ENCODE peak calls at places on chromosomes 1 and 21, in seven cellular contexts. One of them, this sample, is unnamed. For H3K4me1, the result is how much of the 10 kb centered on the place peaks cover.

GRCh38 chr21:28521932-28522826 is 470.5 kb downstream of the LTN1 start:
- DNase-seq in spleen: no peak
- DNase-seq in neural progenitor cell: peak
- DNase-seq in psoas muscle: no peak
- DNase-seq in upper lobe of left lung: no peak
- DNase-seq in A549: no peak
- DNase-seq in tibial artery: no peak
- DNase-seq in this sample: no peak

GRCh38 chr1:151858030-151858746 is 4.7 kb upstream of the THEM5 start:
- DNase-seq in spleen: no peak
- DNase-seq in neural progenitor cell: no peak
- DNase-seq in psoas muscle: no peak
- DNase-seq in upper lobe of left lung: no peak
- DNase-seq in A549: no peak
- DNase-seq in tibial artery: no peak
- DNase-seq in this sample: no peak

GRCh38 chr1:24364975-24365678 is 46.0 kb downstream of the GRHL3 start:
- DNase-seq in spleen: no peak
- DNase-seq in neural progenitor cell: no peak
- DNase-seq in psoas muscle: peak
- DNase-seq in upper lobe of left lung: no peak
- DNase-seq in A549: peak
- DNase-seq in tibial artery: peak
- DNase-seq in this sample: no peak

GRCh38 chr1:172466795-172467407 is 23.0 kb upstream of the PIGC start:
- DNase-seq in spleen: no peak
- DNase-seq in neural progenitor cell: no peak
- DNase-seq in psoas muscle: no peak
- DNase-seq in upper lobe of left lung: no peak
- DNase-seq in A549: no peak
- DNase-seq in tibial artery: no peak
- DNase-seq in this sample: no peak

GRCh38 chr1:218779341-218779831 is 394.3 kb upstream of the LYPLAL1 start:
- DNase-seq in spleen: no peak
- DNase-seq in neural progenitor cell: no peak
- DNase-seq in psoas muscle: no peak
- DNase-seq in upper lobe of left lung: no peak
- DNase-seq in A549: no peak
- DNase-seq in tibial artery: no peak
- DNase-seq in this sample: no peak

GRCh38 chr1:170556910-170557309 is 24.9 kb downstream of the GORAB start:
- DNase-seq in spleen: no peak
- DNase-seq in neural progenitor cell: no peak
- DNase-seq in psoas muscle: no peak
- DNase-seq in upper lobe of left lung: no peak
- DNase-seq in A549: no peak
- DNase-seq in tibial artery: no peak
- DNase-seq in this sample: no peak

GRCh38 chr1:172322219-172323061 is 98.0 kb upstream of the C1orf105 start:
- DNase-seq in spleen: no peak
- DNase-seq in neural progenitor cell: no peak
- DNase-seq in psoas muscle: peak
- DNase-seq in upper lobe of left lung: peak
- DNase-seq in A549: peak
- DNase-seq in tibial artery: peak
- DNase-seq in this sample: no peak

GRCh38 chr21:44778983-44779382 is 22.6 kb downstream of the UBE2G2 start:
- DNase-seq in spleen: no peak
- DNase-seq in neural progenitor cell: no peak
- DNase-seq in psoas muscle: no peak
- DNase-seq in upper lobe of left lung: no peak
- DNase-seq in A549: no peak
- DNase-seq in tibial artery: no peak
- DNase-seq in this sample: no peak

GRCh38 chr21:29235714-29236197 is 63.0 kb upstream of the BACH1 start:
- DNase-seq in spleen: no peak
- DNase-seq in neural progenitor cell: no peak
- DNase-seq in psoas muscle: no peak
- DNase-seq in upper lobe of left lung: no peak
- DNase-seq in A549: no peak
- DNase-seq in tibial artery: no peak
- DNase-seq in this sample: no peak

GRCh38 chr21:37071561-37072238 is 1.2 kb downstream of the PIGP start:
- DNase-seq in spleen: no peak
- DNase-seq in neural progenitor cell: peak
- DNase-seq in psoas muscle: peak
- DNase-seq in upper lobe of left lung: peak
- DNase-seq in A549: peak
- DNase-seq in tibial artery: peak
- DNase-seq in this sample: peak

GRCh38 chr1:12356004-12356890 is 126.4 kb downstream of the VPS13D start:
- DNase-seq in spleen: no peak
- DNase-seq in neural progenitor cell: no peak
- DNase-seq in psoas muscle: no peak
- DNase-seq in upper lobe of left lung: no peak
- DNase-seq in A549: peak
- DNase-seq in tibial artery: no peak
- DNase-seq in this sample: no peak

GRCh38 chr1:245059806-245060424 is 94.9 kb upstream of the KIF26B start:
- DNase-seq in spleen: no peak
- DNase-seq in neural progenitor cell: no peak
- DNase-seq in psoas muscle: no peak
- DNase-seq in upper lobe of left lung: no peak
- DNase-seq in A549: no peak
- DNase-seq in tibial artery: no peak
- DNase-seq in this sample: no peak

GRCh38 chr1:184986250-184986649 is 11.9 kb upstream of the NIBAN1 start:
- DNase-seq in spleen: no peak
- DNase-seq in neural progenitor cell: no peak
- DNase-seq in psoas muscle: no peak
- DNase-seq in upper lobe of left lung: no peak
- DNase-seq in A549: no peak
- DNase-seq in tibial artery: no peak
- DNase-seq in this sample: no peak

GRCh38 chr1:180889325-180889724 is 23.4 kb upstream of the KIAA1614 start:
- DNase-seq in spleen: no peak
- DNase-seq in neural progenitor cell: no peak
- DNase-seq in psoas muscle: no peak
- DNase-seq in upper lobe of left lung: no peak
- DNase-seq in A549: no peak
- DNase-seq in tibial artery: no peak
- DNase-seq in this sample: no peak

GRCh38 chr1:90400121-90400520 is 317.0 kb downstream of the BARHL2 start:
- DNase-seq in spleen: no peak
- DNase-seq in neural progenitor cell: no peak
- DNase-seq in psoas muscle: no peak
- DNase-seq in upper lobe of left lung: no peak
- DNase-seq in A549: no peak
- DNase-seq in tibial artery: no peak
- DNase-seq in this sample: no peak

GRCh38 chr1:115229016-115229415 is 109.0 kb downstream of the NGF start:
- DNase-seq in spleen: no peak
- DNase-seq in neural progenitor cell: no peak
- DNase-seq in psoas muscle: no peak
- DNase-seq in upper lobe of left lung: no peak
- DNase-seq in A549: no peak
- DNase-seq in tibial artery: no peak
- DNase-seq in this sample: no peak

GRCh38 chr1:174152424-174152823 is 6.9 kb upstream of the RABGAP1L start:
- DNase-seq in spleen: no peak
- DNase-seq in neural progenitor cell: no peak
- DNase-seq in psoas muscle: no peak
- DNase-seq in upper lobe of left lung: no peak
- DNase-seq in A549: no peak
- DNase-seq in tibial artery: no peak
- DNase-seq in this sample: no peak

GRCh38 chr21:41283211-41283818 is 33.3 kb upstream of the FAM3B start:
- DNase-seq in spleen: no peak
- DNase-seq in neural progenitor cell: peak
- DNase-seq in psoas muscle: no peak
- DNase-seq in upper lobe of left lung: peak
- DNase-seq in A549: peak
- DNase-seq in tibial artery: no peak
- DNase-seq in this sample: no peak

GRCh38 chr1:205262706-205263105 is 35.0 kb downstream of the TMCC2 start:
- DNase-seq in spleen: no peak
- DNase-seq in neural progenitor cell: no peak
- DNase-seq in psoas muscle: no peak
- DNase-seq in upper lobe of left lung: no peak
- DNase-seq in A549: no peak
- DNase-seq in tibial artery: no peak
- DNase-seq in this sample: no peak

GRCh38 chr1:230972855-230973271 is 5.8 kb downstream of the TTC13 start:
- DNase-seq in spleen: no peak
- DNase-seq in neural progenitor cell: no peak
- DNase-seq in psoas muscle: no peak
- DNase-seq in upper lobe of left lung: peak
- DNase-seq in A549: no peak
- DNase-seq in tibial artery: no peak
- DNase-seq in this sample: no peak

GRCh38 chr1:16443975-16444745 is 3.6 kb downstream of the NECAP2 start:
- DNase-seq in spleen: peak
- DNase-seq in neural progenitor cell: no peak
- DNase-seq in psoas muscle: no peak
- DNase-seq in upper lobe of left lung: peak
- DNase-seq in A549: no peak
- DNase-seq in tibial artery: peak
- DNase-seq in this sample: no peak
- TF ChIP-seq CTCF in spleen: no peak
- TF ChIP-seq CTCF in neural progenitor cell: no peak
- TF ChIP-seq CTCF in psoas muscle: no peak
- TF ChIP-seq CTCF in upper lobe of left lung: no peak
- TF ChIP-seq CTCF in A549: no peak
- TF ChIP-seq CTCF in tibial artery: no peak
- TF ChIP-seq CTCF in this sample: no peak

GRCh38 chr1:25432749-25433388 is 2.2 kb downstream of the MACO1 start:
- DNase-seq in spleen: no peak
- DNase-seq in neural progenitor cell: no peak
- DNase-seq in psoas muscle: no peak
- DNase-seq in upper lobe of left lung: no peak
- DNase-seq in A549: no peak
- DNase-seq in tibial artery: no peak
- DNase-seq in this sample: no peak
- H3K4me1 ChIP-seq in spleen: half or more
- H3K4me1 ChIP-seq in neural progenitor cell: under half
- H3K4me1 ChIP-seq in psoas muscle: half or more
- H3K4me1 ChIP-seq in upper lobe of left lung: half or more
- H3K4me1 ChIP-seq in A549: under half
- H3K4me1 ChIP-seq in tibial artery: under half
- H3K4me1 ChIP-seq in this sample: half or more

DNA sequence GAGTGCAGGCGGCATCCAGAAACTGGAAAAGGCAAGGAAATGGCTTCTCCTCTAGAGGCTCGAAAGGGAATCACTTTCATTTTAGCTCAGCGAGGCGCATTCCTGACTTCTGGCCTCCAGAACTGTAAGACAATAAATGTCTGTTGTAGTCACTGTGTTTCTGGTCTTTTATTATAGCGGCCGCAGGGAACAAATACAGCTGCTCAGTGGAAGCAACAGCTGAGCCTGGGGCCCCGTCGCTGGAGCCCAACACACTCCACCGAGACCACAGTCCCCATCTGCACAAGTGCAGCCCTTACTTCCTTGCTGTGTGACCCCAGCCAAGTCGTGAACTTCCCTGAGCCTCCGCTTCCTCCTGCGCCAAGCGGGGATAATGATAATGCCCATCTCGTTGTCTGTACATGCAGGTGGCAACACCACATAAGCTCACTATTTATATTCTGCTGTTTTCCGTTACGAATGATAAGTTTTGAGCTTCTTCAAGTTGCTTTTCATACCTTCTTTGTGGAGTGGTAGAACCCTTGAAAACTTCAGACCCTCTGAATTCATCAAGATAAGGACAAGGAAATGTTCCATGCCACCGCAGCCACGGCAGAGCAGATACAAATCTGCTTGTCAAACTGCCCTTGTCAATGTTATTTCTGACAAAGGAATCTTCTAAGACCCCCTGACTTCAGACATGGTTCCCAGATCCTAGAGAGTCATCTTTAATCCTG is 3.2 kb upstream of the LAPTM5 start:
- DNase-seq in spleen: peak
- DNase-seq in neural progenitor cell: no peak
- DNase-seq in psoas muscle: no peak
- DNase-seq in upper lobe of left lung: no peak
- DNase-seq in A549: no peak
- DNase-seq in tibial artery: no peak
- DNase-seq in this sample: no peak
- TF ChIP-seq CTCF in spleen: no peak
- TF ChIP-seq CTCF in neural progenitor cell: no peak
- TF ChIP-seq CTCF in psoas muscle: no peak
- TF ChIP-seq CTCF in upper lobe of left lung: no peak
- TF ChIP-seq CTCF in A549: no peak
- TF ChIP-seq CTCF in tibial artery: no peak
- TF ChIP-seq CTCF in this sample: no peak

GRCh38 chr1:54969879-54970278 is 10.5 kb upstream of the TMEM61 start:
- DNase-seq in spleen: no peak
- DNase-seq in neural progenitor cell: no peak
- DNase-seq in psoas muscle: no peak
- DNase-seq in upper lobe of left lung: no peak
- DNase-seq in A549: no peak
- DNase-seq in tibial artery: no peak
- DNase-seq in this sample: no peak
- H3K4me1 ChIP-seq in spleen: under half
- H3K4me1 ChIP-seq in neural progenitor cell: under half
- H3K4me1 ChIP-seq in psoas muscle: under half
- H3K4me1 ChIP-seq in upper lobe of left lung: under half
- H3K4me1 ChIP-seq in A549: under half
- H3K4me1 ChIP-seq in tibial artery: under half
- H3K4me1 ChIP-seq in this sample: under half

GRCh38 chr1:31707711-31708110 is 3.9 kb upstream of the COL16A1 start:
- DNase-seq in spleen: no peak
- DNase-seq in neural progenitor cell: no peak
- DNase-seq in psoas muscle: no peak
- DNase-seq in upper lobe of left lung: no peak
- DNase-seq in A549: no peak
- DNase-seq in tibial artery: no peak
- DNase-seq in this sample: no peak
- TF ChIP-seq CTCF in spleen: no peak
- TF ChIP-seq CTCF in neural progenitor cell: no peak
- TF ChIP-seq CTCF in psoas muscle: no peak
- TF ChIP-seq CTCF in upper lobe of left lung: no peak
- TF ChIP-seq CTCF in A549: no peak
- TF ChIP-seq CTCF in tibial artery: no peak
- TF ChIP-seq CTCF in this sample: no peak

DNA sequence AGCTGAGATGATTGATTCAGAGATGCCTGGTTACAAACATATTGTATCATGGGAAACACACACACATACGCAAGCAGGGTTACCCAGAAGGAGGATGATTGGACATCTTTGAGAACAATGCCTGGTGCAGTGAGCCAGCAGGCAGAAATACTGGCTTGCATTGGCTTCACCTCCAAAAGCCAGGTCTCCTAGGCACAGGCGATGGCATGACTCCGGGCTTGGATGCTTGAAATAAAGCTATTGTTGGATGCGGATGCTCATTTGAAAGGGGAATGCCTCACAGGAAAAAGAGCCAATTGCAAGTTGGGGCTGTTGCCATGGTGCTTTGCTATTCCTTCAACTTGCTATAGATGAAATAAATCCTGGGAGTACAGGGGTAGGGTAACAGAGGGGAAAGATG is 180.7 kb upstream of the SGIP1 start:
- DNase-seq in spleen: no peak
- DNase-seq in neural progenitor cell: peak
- DNase-seq in psoas muscle: no peak
- DNase-seq in upper lobe of left lung: no peak
- DNase-seq in A549: no peak
- DNase-seq in tibial artery: no peak
- DNase-seq in this sample: no peak
- H3K4me1 ChIP-seq in spleen: under half
- H3K4me1 ChIP-seq in neural progenitor cell: half or more
- H3K4me1 ChIP-seq in psoas muscle: half or more
- H3K4me1 ChIP-seq in upper lobe of left lung: half or more
- H3K4me1 ChIP-seq in A549: half or more
- H3K4me1 ChIP-seq in tibial artery: under half
- H3K4me1 ChIP-seq in this sample: half or more